ENCODE peak calls at places on chromosome 2, in ten cellular contexts. One of them, this sample, is unnamed.

GRCh38 chr2:36032046-36032445 is 323.5 kb upstream of the CRIM1 start:
- DNase-seq in tibial nerve: no peak
- DNase-seq in endothelial cell: no peak
- DNase-seq in CD4-positive, alpha-beta T cell: no peak
- DNase-seq in GM12878: no peak
- DNase-seq in AG04450: no peak
- DNase-seq in heart right ventricle: no peak
- DNase-seq in GM13976: no peak
- DNase-seq in mucosa of descending colon: no peak
- DNase-seq in AG09309: no peak
- DNase-seq in this sample: no peak

GRCh38 chr2:70615222-70615621 is 61.6 kb upstream of the TGFA start:
- DNase-seq in tibial nerve: no peak
- DNase-seq in endothelial cell: no peak
- DNase-seq in CD4-positive, alpha-beta T cell: no peak
- DNase-seq in GM12878: no peak
- DNase-seq in AG04450: no peak
- DNase-seq in heart right ventricle: no peak
- DNase-seq in GM13976: no peak
- DNase-seq in mucosa of descending colon: no peak
- DNase-seq in AG09309: no peak
- DNase-seq in this sample: no peak

GRCh38 chr2:198698230-198698629 is 759.5 kb downstream of the SATB2 start:
- DNase-seq in tibial nerve: no peak
- DNase-seq in endothelial cell: no peak
- DNase-seq in CD4-positive, alpha-beta T cell: no peak
- DNase-seq in GM12878: no peak
- DNase-seq in AG04450: no peak
- DNase-seq in heart right ventricle: no peak
- DNase-seq in GM13976: no peak
- DNase-seq in mucosa of descending colon: no peak
- DNase-seq in AG09309: no peak
- DNase-seq in this sample: no peak

GRCh38 chr2:218397502-218398436 is 1.9 kb upstream of the CTDSP1 start:
- DNase-seq in tibial nerve: peak
- DNase-seq in endothelial cell: peak
- DNase-seq in CD4-positive, alpha-beta T cell: peak
- DNase-seq in GM12878: peak
- DNase-seq in AG04450: no peak
- DNase-seq in heart right ventricle: peak
- DNase-seq in GM13976: peak
- DNase-seq in mucosa of descending colon: peak
- DNase-seq in AG09309: no peak
- DNase-seq in this sample: peak

GRCh38 chr2:64018715-64019082 is 529 bp downstream of the VPS54 start:
- DNase-seq in tibial nerve: peak
- DNase-seq in endothelial cell: no peak
- DNase-seq in CD4-positive, alpha-beta T cell: no peak
- DNase-seq in GM12878: no peak
- DNase-seq in AG04450: no peak
- DNase-seq in heart right ventricle: no peak
- DNase-seq in GM13976: no peak
- DNase-seq in mucosa of descending colon: peak
- DNase-seq in AG09309: no peak
- DNase-seq in this sample: peak

GRCh38 chr2:56263876-56264275 is 80.1 kb downstream of the CCDC85A start:
- DNase-seq in tibial nerve: no peak
- DNase-seq in endothelial cell: no peak
- DNase-seq in CD4-positive, alpha-beta T cell: no peak
- DNase-seq in GM12878: no peak
- DNase-seq in AG04450: no peak
- DNase-seq in heart right ventricle: no peak
- DNase-seq in GM13976: no peak
- DNase-seq in mucosa of descending colon: no peak
- DNase-seq in AG09309: no peak
- DNase-seq in this sample: no peak

GRCh38 chr2:23429036-23429435 is 44.1 kb downstream of the KLHL29 start:
- DNase-seq in tibial nerve: no peak
- DNase-seq in endothelial cell: no peak
- DNase-seq in CD4-positive, alpha-beta T cell: no peak
- DNase-seq in GM12878: no peak
- DNase-seq in AG04450: no peak
- DNase-seq in heart right ventricle: no peak
- DNase-seq in GM13976: no peak
- DNase-seq in mucosa of descending colon: no peak
- DNase-seq in AG09309: no peak
- DNase-seq in this sample: no peak

GRCh38 chr2:106104332-106105062 is 89.6 kb downstream of the UXS1 start:
- DNase-seq in tibial nerve: peak
- DNase-seq in endothelial cell: peak
- DNase-seq in CD4-positive, alpha-beta T cell: peak
- DNase-seq in GM12878: no peak
- DNase-seq in AG04450: no peak
- DNase-seq in heart right ventricle: no peak
- DNase-seq in GM13976: peak
- DNase-seq in mucosa of descending colon: no peak
- DNase-seq in AG09309: no peak
- DNase-seq in this sample: peak

DNA sequence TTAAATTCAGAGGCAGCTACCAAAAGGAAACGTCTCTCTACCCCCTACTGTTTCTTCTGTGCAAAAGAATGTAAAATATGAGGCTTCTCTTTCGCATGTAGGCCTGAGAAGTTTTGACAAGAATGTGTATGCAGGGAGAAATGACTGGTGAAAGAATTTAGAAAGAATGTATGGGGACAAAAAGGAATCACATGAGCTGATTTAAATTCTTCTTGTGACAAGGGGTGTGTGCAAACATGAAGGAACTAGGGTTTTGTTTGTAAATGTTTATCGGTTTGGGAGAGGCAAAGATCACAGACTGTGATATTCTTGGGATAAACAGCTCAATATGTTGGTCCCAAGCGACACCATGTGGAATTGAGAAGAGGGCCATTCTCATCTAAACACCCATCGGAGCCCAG is 345.2 kb upstream of the VRK2 start:
- DNase-seq in tibial nerve: no peak
- DNase-seq in endothelial cell: no peak
- DNase-seq in CD4-positive, alpha-beta T cell: no peak
- DNase-seq in GM12878: no peak
- DNase-seq in AG04450: no peak
- DNase-seq in heart right ventricle: no peak
- DNase-seq in GM13976: no peak
- DNase-seq in mucosa of descending colon: no peak
- DNase-seq in AG09309: no peak
- DNase-seq in this sample: peak
- TF ChIP-seq CTCF in tibial nerve: no peak
- TF ChIP-seq CTCF in endothelial cell: no peak
- TF ChIP-seq CTCF in CD4-positive, alpha-beta T cell: no peak
- TF ChIP-seq CTCF in GM12878: no peak
- TF ChIP-seq CTCF in AG04450: no peak
- TF ChIP-seq CTCF in heart right ventricle: no peak
- TF ChIP-seq CTCF in GM13976: no peak
- TF ChIP-seq CTCF in mucosa of descending colon: no peak
- TF ChIP-seq CTCF in AG09309: no peak
- TF ChIP-seq CTCF in this sample: no peak

GRCh38 chr2:24611626-24612025 is 120.6 kb downstream of the NCOA1 start:
- DNase-seq in tibial nerve: no peak
- DNase-seq in endothelial cell: no peak
- DNase-seq in CD4-positive, alpha-beta T cell: no peak
- DNase-seq in GM12878: no peak
- DNase-seq in AG04450: no peak
- DNase-seq in heart right ventricle: no peak
- DNase-seq in GM13976: no peak
- DNase-seq in mucosa of descending colon: no peak
- DNase-seq in AG09309: no peak
- DNase-seq in this sample: no peak

GRCh38 chr2:24617431-24617830 is 126.4 kb downstream of the NCOA1 start:
- DNase-seq in tibial nerve: no peak
- DNase-seq in endothelial cell: no peak
- DNase-seq in CD4-positive, alpha-beta T cell: no peak
- DNase-seq in GM12878: no peak
- DNase-seq in AG04450: no peak
- DNase-seq in heart right ventricle: no peak
- DNase-seq in GM13976: no peak
- DNase-seq in mucosa of descending colon: no peak
- DNase-seq in AG09309: no peak
- DNase-seq in this sample: no peak

GRCh38 chr2:24616606-24617005 is 125.6 kb downstream of the NCOA1 start:
- DNase-seq in tibial nerve: no peak
- DNase-seq in endothelial cell: no peak
- DNase-seq in CD4-positive, alpha-beta T cell: no peak
- DNase-seq in GM12878: no peak
- DNase-seq in AG04450: no peak
- DNase-seq in heart right ventricle: no peak
- DNase-seq in GM13976: no peak
- DNase-seq in mucosa of descending colon: no peak
- DNase-seq in AG09309: no peak
- DNase-seq in this sample: no peak

GRCh38 chr2:24613154-24613814 is 122.2 kb downstream of the NCOA1 start:
- DNase-seq in tibial nerve: no peak
- DNase-seq in endothelial cell: peak
- DNase-seq in CD4-positive, alpha-beta T cell: no peak
- DNase-seq in GM12878: peak
- DNase-seq in AG04450: peak
- DNase-seq in heart right ventricle: no peak
- DNase-seq in GM13976: peak
- DNase-seq in mucosa of descending colon: no peak
- DNase-seq in AG09309: peak
- DNase-seq in this sample: peak
- TF ChIP-seq CTCF in tibial nerve: no peak
- TF ChIP-seq CTCF in endothelial cell: peak
- TF ChIP-seq CTCF in CD4-positive, alpha-beta T cell: no peak
- TF ChIP-seq CTCF in GM12878: peak
- TF ChIP-seq CTCF in AG04450: peak
- TF ChIP-seq CTCF in heart right ventricle: no peak
- TF ChIP-seq CTCF in GM13976: peak
- TF ChIP-seq CTCF in mucosa of descending colon: no peak
- TF ChIP-seq CTCF in AG09309: peak
- TF ChIP-seq CTCF in this sample: peak

GRCh38 chr2:58764321-58765099 is 523.4 kb upstream of the FANCL start:
- DNase-seq in tibial nerve: no peak
- DNase-seq in endothelial cell: no peak
- DNase-seq in CD4-positive, alpha-beta T cell: no peak
- DNase-seq in GM12878: no peak
- DNase-seq in AG04450: no peak
- DNase-seq in heart right ventricle: no peak
- DNase-seq in GM13976: no peak
- DNase-seq in mucosa of descending colon: no peak
- DNase-seq in AG09309: no peak
- DNase-seq in this sample: no peak

GRCh38 chr2:58757971-58758370 is 516.8 kb upstream of the FANCL start:
- DNase-seq in tibial nerve: no peak
- DNase-seq in endothelial cell: no peak
- DNase-seq in CD4-positive, alpha-beta T cell: no peak
- DNase-seq in GM12878: no peak
- DNase-seq in AG04450: no peak
- DNase-seq in heart right ventricle: no peak
- DNase-seq in GM13976: no peak
- DNase-seq in mucosa of descending colon: no peak
- DNase-seq in AG09309: no peak
- DNase-seq in this sample: no peak

GRCh38 chr2:58767833-58768726 is 527.0 kb upstream of the FANCL start:
- DNase-seq in tibial nerve: no peak
- DNase-seq in endothelial cell: no peak
- DNase-seq in CD4-positive, alpha-beta T cell: no peak
- DNase-seq in GM12878: no peak
- DNase-seq in AG04450: no peak
- DNase-seq in heart right ventricle: no peak
- DNase-seq in GM13976: no peak
- DNase-seq in mucosa of descending colon: no peak
- DNase-seq in AG09309: no peak
- DNase-seq in this sample: no peak

DNA sequence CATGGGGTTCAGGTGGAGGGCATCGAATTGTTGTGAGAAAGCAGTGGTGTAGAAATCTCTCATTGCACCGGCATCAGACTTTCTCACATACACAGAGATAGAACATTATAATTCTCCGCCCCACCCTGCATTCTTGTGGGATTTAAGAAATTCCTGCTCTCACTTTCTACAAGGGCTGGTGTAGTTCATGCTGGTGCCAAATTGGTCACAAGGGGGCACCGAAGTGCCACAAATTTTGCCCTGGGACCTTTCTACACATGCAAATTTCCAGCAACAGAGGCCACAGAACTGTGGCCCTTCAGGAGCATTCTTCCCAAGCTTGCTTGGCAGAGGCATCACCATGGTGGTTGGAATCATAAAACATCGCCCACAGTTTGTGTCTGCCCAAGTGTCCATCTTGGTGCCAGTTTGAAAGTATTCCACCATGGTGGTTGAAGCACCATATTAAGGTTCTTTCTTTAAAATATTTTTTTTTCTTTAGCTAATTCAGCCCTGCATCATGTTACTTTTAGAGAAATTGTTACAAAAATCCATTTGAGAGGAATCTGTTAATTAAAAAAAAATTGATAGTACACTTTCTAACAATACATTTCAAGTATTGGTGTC is 521.2 kb upstream of the FANCL start:
- DNase-seq in tibial nerve: peak
- DNase-seq in endothelial cell: peak
- DNase-seq in CD4-positive, alpha-beta T cell: no peak
- DNase-seq in GM12878: no peak
- DNase-seq in AG04450: peak
- DNase-seq in heart right ventricle: peak
- DNase-seq in GM13976: no peak
- DNase-seq in mucosa of descending colon: no peak
- DNase-seq in AG09309: no peak
- DNase-seq in this sample: peak
- TF ChIP-seq CTCF in tibial nerve: peak
- TF ChIP-seq CTCF in endothelial cell: peak
- TF ChIP-seq CTCF in CD4-positive, alpha-beta T cell: no peak
- TF ChIP-seq CTCF in GM12878: peak
- TF ChIP-seq CTCF in AG04450: peak
- TF ChIP-seq CTCF in heart right ventricle: peak
- TF ChIP-seq CTCF in GM13976: peak
- TF ChIP-seq CTCF in mucosa of descending colon: no peak
- TF ChIP-seq CTCF in AG09309: peak
- TF ChIP-seq CTCF in this sample: peak

GRCh38 chr2:111235616-111236015 is 114.9 kb downstream of the BCL2L11 start:
- DNase-seq in tibial nerve: no peak
- DNase-seq in endothelial cell: no peak
- DNase-seq in CD4-positive, alpha-beta T cell: no peak
- DNase-seq in GM12878: no peak
- DNase-seq in AG04450: no peak
- DNase-seq in heart right ventricle: no peak
- DNase-seq in GM13976: no peak
- DNase-seq in mucosa of descending colon: no peak
- DNase-seq in AG09309: no peak
- DNase-seq in this sample: no peak

GRCh38 chr2:111236027-111236426 is 115.3 kb downstream of the BCL2L11 start:
- DNase-seq in tibial nerve: no peak
- DNase-seq in endothelial cell: no peak
- DNase-seq in CD4-positive, alpha-beta T cell: no peak
- DNase-seq in GM12878: no peak
- DNase-seq in AG04450: no peak
- DNase-seq in heart right ventricle: peak
- DNase-seq in GM13976: no peak
- DNase-seq in mucosa of descending colon: no peak
- DNase-seq in AG09309: no peak
- DNase-seq in this sample: no peak

GRCh38 chr2:111235192-111235591 is 114.5 kb downstream of the BCL2L11 start:
- DNase-seq in tibial nerve: no peak
- DNase-seq in endothelial cell: no peak
- DNase-seq in CD4-positive, alpha-beta T cell: no peak
- DNase-seq in GM12878: no peak
- DNase-seq in AG04450: no peak
- DNase-seq in heart right ventricle: no peak
- DNase-seq in GM13976: no peak
- DNase-seq in mucosa of descending colon: no peak
- DNase-seq in AG09309: no peak
- DNase-seq in this sample: no peak

GRCh38 chr2:111227716-111228141 is 107.0 kb downstream of the BCL2L11 start:
- DNase-seq in tibial nerve: no peak
- DNase-seq in endothelial cell: no peak
- DNase-seq in CD4-positive, alpha-beta T cell: no peak
- DNase-seq in GM12878: no peak
- DNase-seq in AG04450: peak
- DNase-seq in heart right ventricle: no peak
- DNase-seq in GM13976: no peak
- DNase-seq in mucosa of descending colon: no peak
- DNase-seq in AG09309: peak
- DNase-seq in this sample: peak

DNA sequence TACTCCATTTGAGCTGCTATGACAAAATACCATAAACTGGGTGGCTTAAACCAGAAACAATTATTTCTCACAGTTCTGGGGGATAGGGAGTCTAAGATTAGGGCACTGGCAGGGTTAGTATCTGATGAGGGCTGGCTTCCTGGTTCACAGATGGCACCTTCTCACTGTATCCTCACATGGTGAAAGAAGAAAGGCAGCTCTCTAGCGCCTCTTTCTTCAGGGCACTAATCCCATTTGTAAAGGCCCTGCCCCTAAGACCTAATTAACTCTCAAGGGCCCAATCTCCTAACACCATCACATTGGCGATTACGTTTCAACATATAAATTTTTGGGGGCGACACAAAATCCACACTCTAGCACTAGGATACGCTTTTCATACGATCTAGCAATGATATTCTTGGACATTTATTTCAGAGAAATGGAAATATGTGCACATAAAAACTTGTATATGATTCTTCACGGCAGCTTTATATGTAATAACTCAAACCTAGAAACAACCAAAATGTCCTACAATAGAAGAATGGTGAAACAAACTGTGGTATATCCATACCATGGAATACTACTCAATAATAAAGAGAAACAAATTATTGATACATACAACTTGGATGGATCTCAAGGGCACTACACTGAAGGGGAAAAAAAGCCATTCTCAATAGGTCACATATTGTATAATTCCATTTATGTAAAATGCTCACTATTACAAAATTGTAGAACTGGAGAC is 111.0 kb downstream of the BCL2L11 start:
- DNase-seq in tibial nerve: no peak
- DNase-seq in endothelial cell: no peak
- DNase-seq in CD4-positive, alpha-beta T cell: no peak
- DNase-seq in GM12878: no peak
- DNase-seq in AG04450: no peak
- DNase-seq in heart right ventricle: no peak
- DNase-seq in GM13976: no peak
- DNase-seq in mucosa of descending colon: no peak
- DNase-seq in AG09309: no peak
- DNase-seq in this sample: no peak
- TF ChIP-seq CTCF in tibial nerve: no peak
- TF ChIP-seq CTCF in endothelial cell: no peak
- TF ChIP-seq CTCF in CD4-positive, alpha-beta T cell: no peak
- TF ChIP-seq CTCF in GM12878: no peak
- TF ChIP-seq CTCF in AG04450: no peak
- TF ChIP-seq CTCF in heart right ventricle: no peak
- TF ChIP-seq CTCF in GM13976: no peak
- TF ChIP-seq CTCF in mucosa of descending colon: no peak
- TF ChIP-seq CTCF in AG09309: no peak
- TF ChIP-seq CTCF in this sample: no peak

This sample was measured in astrocyte of the spinal cord.